ENCODE peak calls at places on chromosomes 6 and 20, in ten cellular contexts. Z, X, T, H, P, O, U, N, Q and S are unnamed samples. For H3K4me1, the result is how much of the 10 kb centered on the place peaks cover.

GRCh38 chr20:22757424-22758189 is 173.2 kb upstream of the FOXA2 start:
- DNase-seq in Z (no peak), X (no peak), T (no peak), H (no peak), P (no peak), O (no peak), U (no peak), N (no peak), Q (no peak), S (no peak)

GRCh38 chr6:91029211-91029610 is 442.3 kb upstream of the MAP3K7 start:
- DNase-seq in Z (no peak), X (no peak), T (no peak), H (no peak), P (no peak), O (peak), U (no peak), N (peak), Q (no peak), S (no peak)

GRCh38 chr20:10216146-10216741 is 2.4 kb upstream of the SNAP25 start:
- DNase-seq in Z (no peak), X (no peak), T (peak), H (no peak), P (peak), O (no peak), U (no peak), N (peak), Q (no peak), S (no peak)

GRCh38 chr20:11204926-11205768 is 531.3 kb upstream of the JAG1 start:
- DNase-seq in Z (peak), X (no peak), T (peak), H (peak), P (peak), O (peak), U (peak), N (peak), Q (no peak), S (no peak)

GRCh38 chr6:15063253-15063853 is 182.5 kb upstream of the JARID2 start:
- DNase-seq in Z (peak), X (no peak), T (no peak), H (peak), P (no peak), O (no peak), U (no peak), N (peak), Q (peak), S (no peak)

GRCh38 chr6:108742041-108742440 is 106.2 kb upstream of the ARMC2 start:
- DNase-seq in Z (no peak), X (no peak), T (no peak), H (no peak), P (no peak), O (no peak), U (no peak), N (no peak), Q (no peak), S (no peak)

GRCh38 chr6:158783851-158784250 is 35.3 kb downstream of the EZR start:
- DNase-seq in Z (no peak), X (no peak), T (no peak), H (no peak), P (no peak), O (no peak), U (no peak), N (no peak), Q (no peak), S (no peak)

GRCh38 chr6:144397141-144397540 is 112.0 kb downstream of the UTRN start:
- DNase-seq in Z (no peak), X (no peak), T (no peak), H (no peak), P (no peak), O (no peak), U (no peak), N (no peak), Q (no peak), S (no peak)

GRCh38 chr20:48722002-48722731 is 105.6 kb downstream of the PREX1 start:
- DNase-seq in Z (no peak), X (no peak), T (no peak), H (no peak), P (no peak), O (no peak), U (no peak), N (peak), Q (peak), S (no peak)

GRCh38 chr6:35146453-35146852 is 5.3 kb upstream of the TCP11 start:
- DNase-seq in Z (peak), X (no peak), T (peak), H (peak), P (peak), O (peak), U (peak), N (peak), Q (no peak), S (no peak)

GRCh38 chr6:3088446-3088845 is 20.2 kb downstream of the RIPK1 start:
- DNase-seq in Z (peak), X (no peak), T (no peak), H (no peak), P (no peak), O (no peak), U (no peak), N (peak), Q (no peak), S (no peak)

GRCh38 chr6:36853325-36853724 is 14.1 kb upstream of the CPNE5 start:
- DNase-seq in Z (peak), X (no peak), T (no peak), H (peak), P (no peak), O (peak), U (peak), N (peak), Q (no peak), S (no peak)
- H3K4me3 ChIP-seq in Z (no peak), X (no peak), T (no peak), H (no peak), P (no peak), O (no peak), U (no peak), N (no peak), Q (no peak), S (no peak)

GRCh38 chr6:33566182-33567084 is 13.6 kb downstream of the BAK1 start:
- DNase-seq in Z (no peak), X (no peak), T (no peak), H (no peak), P (no peak), O (no peak), U (no peak), N (peak), Q (no peak), S (no peak)

GRCh38 chr6:33568826-33569570 is 11.1 kb downstream of the BAK1 start:
- DNase-seq in Z (no peak), X (no peak), T (no peak), H (no peak), P (no peak), O (no peak), U (no peak), N (no peak), Q (no peak), S (no peak)

GRCh38 chr6:33571637-33572316 is 8.3 kb downstream of the BAK1 start:
- DNase-seq in Z (no peak), X (no peak), T (no peak), H (no peak), P (no peak), O (no peak), U (no peak), N (no peak), Q (no peak), S (no peak)

GRCh38 chr6:33575211-33575610 is 4.9 kb downstream of the BAK1 start:
- DNase-seq in Z (no peak), X (no peak), T (no peak), H (no peak), P (no peak), O (no peak), U (no peak), N (no peak), Q (no peak), S (no peak)

GRCh38 chr6:33570806-33571636 is 9.1 kb downstream of the BAK1 start:
- DNase-seq in Z (peak), X (peak), T (peak), H (peak), P (peak), O (peak), U (peak), N (peak), Q (peak), S (peak)
- H3K27ac ChIP-seq in Z (peak), X (peak), T (peak), H (peak), P (no peak), O (peak), U (peak), N (peak), Q (peak), S (peak)

GRCh38 chr6:8080338-8081151 is 16.4 kb upstream of the BLOC1S5 start:
- DNase-seq in Z (no peak), X (no peak), T (no peak), H (no peak), P (no peak), O (peak), U (no peak), N (peak), Q (no peak), S (no peak)

GRCh38 chr6:8082954-8083858 is 19.0 kb upstream of the BLOC1S5 start:
- DNase-seq in Z (no peak), X (no peak), T (no peak), H (no peak), P (no peak), O (peak), U (peak), N (peak), Q (no peak), S (no peak)

GRCh38 chr6:8084586-8084985 is 17.8 kb downstream of the EEF1E1 start:
- DNase-seq in Z (no peak), X (no peak), T (no peak), H (no peak), P (no peak), O (no peak), U (no peak), N (peak), Q (no peak), S (no peak)

GRCh38 chr6:8085053-8085511 is 17.3 kb downstream of the EEF1E1 start:
- DNase-seq in Z (peak), X (no peak), T (no peak), H (no peak), P (no peak), O (peak), U (no peak), N (peak), Q (no peak), S (no peak)

DNA sequence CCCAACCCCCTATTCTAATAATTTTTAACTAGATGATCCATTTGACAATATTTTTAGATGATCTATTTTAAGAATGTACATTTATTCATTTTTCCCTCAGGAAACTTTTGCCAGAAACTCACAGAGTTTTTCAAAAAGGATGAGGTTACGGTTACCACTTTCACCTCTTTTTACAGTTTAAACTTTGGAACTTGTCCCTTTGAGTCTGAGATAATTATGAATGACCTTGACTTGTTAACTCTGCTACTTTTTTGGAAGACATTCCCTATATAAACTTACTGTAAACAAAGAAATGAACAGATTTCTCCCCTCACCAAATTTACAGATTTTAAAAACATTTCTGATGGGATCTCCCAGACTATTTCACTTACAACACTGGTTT is 18.4 kb upstream of the BLOC1S5 start:
- DNase-seq in Z (no peak), X (no peak), T (no peak), H (no peak), P (no peak), O (no peak), U (no peak), N (no peak), Q (no peak), S (no peak)
- H3K4me1 ChIP-seq in Z (under half), X (under half), T (under half), H (under half), P (under half), O (under half), U (under half), N (under half), Q (under half), S (under half)

DNA sequence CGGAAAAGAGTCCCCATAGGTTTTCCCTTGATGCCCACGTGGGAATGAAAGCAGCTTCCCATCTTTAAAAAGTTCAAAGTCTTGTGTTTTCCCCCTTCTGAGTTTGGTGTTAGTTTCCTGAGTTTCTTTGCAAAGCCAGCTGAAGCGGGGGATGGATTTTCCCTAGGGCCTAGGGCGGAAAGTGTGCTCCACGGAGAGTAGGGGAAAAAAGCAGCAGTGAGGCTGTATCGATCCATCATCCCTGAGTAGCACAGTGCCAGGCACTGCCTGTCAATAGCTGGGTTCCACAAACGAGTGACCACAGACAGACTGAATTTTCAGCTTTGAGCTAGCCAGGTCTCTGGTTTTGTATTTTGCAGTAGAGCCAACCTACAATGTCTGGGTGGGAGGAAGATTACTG is 1.4 kb downstream of the DAAM2 start:
- DNase-seq in Z (no peak), X (no peak), T (no peak), H (no peak), P (no peak), O (no peak), U (no peak), N (no peak), Q (no peak), S (no peak)
- H3K4me3 ChIP-seq in Z (peak), X (no peak), T (no peak), H (peak), P (no peak), O (peak), U (peak), N (peak), Q (peak), S (no peak)